ENCODE peak calls at places on chromosomes 4 and X, in six cellular contexts. D is T-cell, Y is suprapubic skin, A is cardiac fibroblast, B is brain microvascular endothelial cell, Q is NCI-H524. U is an unnamed sample.

GRCh38 chr4:63493265-63493664 is 916.0 kb downstream of the TECRL start:
- DNase-seq in D (no peak), Y (no peak), A (no peak), B (no peak), Q (no peak), U (no peak)

GRCh38 chrX:40068048-40068447 is 29.7 kb downstream of the BCOR start:
- DNase-seq in D (no peak), Y (peak; percentile 33), A (peak; percentile 16), B (no peak), Q (no peak), U (peak; percentile 63)

GRCh38 chr4:26839016-26839415 is 21.6 kb upstream of the STIM2 start:
- DNase-seq in D (no peak), Y (no peak), A (no peak), B (no peak), Q (no peak), U (no peak)

GRCh38 chrX:70025464-70025863 is 24.3 kb downstream of the AWAT2 start:
- DNase-seq in D (no peak), Y (no peak), A (peak; percentile 71), B (no peak), Q (no peak), U (no peak)

GRCh38 chr4:4456816-4457578 is 70.1 kb downstream of the NSG1 start:
- DNase-seq in D (no peak), Y (no peak), A (no peak), B (no peak), Q (no peak), U (no peak)

GRCh38 chrX:31500920-31501319 is 429.1 kb upstream of the FTHL17 start:
- DNase-seq in D (no peak), Y (no peak), A (peak; percentile 54), B (peak; percentile 29), Q (no peak), U (no peak)

GRCh38 chr4:116343809-116344208 is 741.6 kb downstream of the TRAM1L1 start:
- DNase-seq in D (no peak), Y (no peak), A (no peak), B (no peak), Q (no peak), U (no peak)

GRCh38 chrX:105018865-105019264 is 201.6 kb downstream of the TEX13A start:
- DNase-seq in D (no peak), Y (no peak), A (no peak), B (no peak), Q (no peak), U (no peak)

GRCh38 chr4:133982533-133983224 is 218.9 kb downstream of the PABPC4L start:
- DNase-seq in D (no peak), Y (no peak), A (no peak), B (no peak), Q (no peak), U (no peak)

GRCh38 chr4:78610546-78611214 is 59.1 kb downstream of the ANXA3 start:
- DNase-seq in D (no peak), Y (no peak), A (peak; percentile 62), B (no peak), Q (no peak), U (no peak)

GRCh38 chrX:40085086-40085551 is 12.6 kb downstream of the BCOR start:
- DNase-seq in D (no peak), Y (no peak), A (peak; percentile 89), B (no peak), Q (no peak), U (no peak)

GRCh38 chr4:141458501-141458900 is 177.9 kb upstream of the IL15 start:
- DNase-seq in D (no peak), Y (no peak), A (no peak), B (peak; percentile 29), Q (no peak), U (no peak)

GRCh38 chr4:169070895-169071218 is 60.8 kb upstream of the CBR4 start:
- DNase-seq in D (no peak), Y (no peak), A (peak; percentile 66), B (no peak), Q (no peak), U (no peak)

GRCh38 chr4:5925419-5926187 is 32.7 kb upstream of the CRMP1 start:
- DNase-seq in D (no peak), Y (no peak), A (no peak), B (no peak), Q (no peak), U (no peak)

GRCh38 chr4:2071252-2071911 is 12.3 kb downstream of the NAT8L start:
- DNase-seq in D (no peak), Y (peak; percentile 49), A (no peak), B (no peak), Q (no peak), U (no peak)

GRCh38 chrX:49761481-49761880 is 65.7 kb upstream of the PAGE1 start:
- DNase-seq in D (no peak), Y (no peak), A (peak; percentile 12), B (no peak), Q (no peak), U (no peak)

GRCh38 chr4:153079824-153080486 is 124.3 kb upstream of the TRIM2 start:
- DNase-seq in D (no peak), Y (no peak), A (no peak), B (no peak), Q (peak; percentile 20), U (peak; percentile 7)

GRCh38 chrX:2829066-2829430 is 318 bp downstream of the GYG2 start:
- DNase-seq in D (no peak), Y (no peak), A (no peak), B (no peak), Q (peak; percentile 2), U (no peak)

GRCh38 chr4:17309567-17310268 is 202.2 kb downstream of the QDPR start:
- DNase-seq in D (no peak), Y (no peak), A (no peak), B (no peak), Q (no peak), U (no peak)